ENCODE peak calls at places on chromosome 10, in five cellular contexts. One of them, this sample, is unnamed.

GRCh38 chr10:132526676-132527075 is 10.9 kb upstream of the INPP5A start:
- DNase-seq in astrocyte: peak
- DNase-seq in astrocyte of the cerebellum: no peak
- DNase-seq in left lung: peak
- DNase-seq in neural progenitor cell: no peak
- DNase-seq in this sample: no peak

GRCh38 chr10:21525367-21526183 is at the start of gene SKIDA1:
- DNase-seq in astrocyte: peak
- DNase-seq in neural progenitor cell: peak
- DNase-seq in left lung: peak
- DNase-seq in astrocyte of the cerebellum: no peak
- DNase-seq in this sample: peak

GRCh38 chr10:44479306-44479705 is 94.4 kb upstream of the CXCL12 start:
- DNase-seq in astrocyte of the cerebellum: no peak
- DNase-seq in left lung: no peak
- DNase-seq in astrocyte: no peak
- DNase-seq in neural progenitor cell: no peak
- DNase-seq in this sample: no peak

GRCh38 chr10:27285093-27285492 is 44.5 kb upstream of the ACBD5 start:
- DNase-seq in astrocyte of the cerebellum: no peak
- DNase-seq in neural progenitor cell: peak
- DNase-seq in astrocyte: peak
- DNase-seq in left lung: no peak
- DNase-seq in this sample: no peak

GRCh38 chr10:102652170-102652926 is 8.1 kb downstream of the TRIM8 start:
- DNase-seq in neural progenitor cell: no peak
- DNase-seq in left lung: no peak
- DNase-seq in astrocyte of the cerebellum: no peak
- DNase-seq in astrocyte: no peak
- DNase-seq in this sample: no peak

GRCh38 chr10:33252324-33252723 is 82.1 kb downstream of the NRP1 start:
- DNase-seq in left lung: no peak
- DNase-seq in neural progenitor cell: no peak
- DNase-seq in astrocyte: no peak
- DNase-seq in astrocyte of the cerebellum: no peak
- DNase-seq in this sample: no peak

GRCh38 chr10:26780793-26781601 is 79.8 kb downstream of the ABI1 start:
- DNase-seq in left lung: no peak
- DNase-seq in neural progenitor cell: no peak
- DNase-seq in astrocyte: peak
- DNase-seq in astrocyte of the cerebellum: peak
- DNase-seq in this sample: no peak

GRCh38 chr10:31263903-31264302 is 55.1 kb upstream of the ZEB1 start:
- DNase-seq in neural progenitor cell: no peak
- DNase-seq in astrocyte of the cerebellum: no peak
- DNase-seq in astrocyte: peak
- DNase-seq in left lung: no peak
- DNase-seq in this sample: no peak

GRCh38 chr10:103843854-103844567 is 11.4 kb downstream of the SH3PXD2A start:
- DNase-seq in astrocyte of the cerebellum: no peak
- DNase-seq in neural progenitor cell: no peak
- DNase-seq in left lung: no peak
- DNase-seq in astrocyte: peak
- DNase-seq in this sample: no peak

GRCh38 chr10:6667679-6668270 is 87.7 kb upstream of the PRKCQ start:
- DNase-seq in neural progenitor cell: peak
- DNase-seq in astrocyte: peak
- DNase-seq in astrocyte of the cerebellum: peak
- DNase-seq in left lung: no peak
- DNase-seq in this sample: no peak

GRCh38 chr10:46268076-46268881 is 18.5 kb upstream of the ANTXRL start:
- DNase-seq in astrocyte of the cerebellum: no peak
- DNase-seq in astrocyte: no peak
- DNase-seq in neural progenitor cell: no peak
- DNase-seq in left lung: no peak
- DNase-seq in this sample: no peak

GRCh38 chr10:86346169-86346793 is 20.3 kb downstream of the GRID1 start:
- DNase-seq in astrocyte: no peak
- DNase-seq in neural progenitor cell: peak
- DNase-seq in left lung: peak
- DNase-seq in astrocyte of the cerebellum: no peak
- DNase-seq in this sample: peak

GRCh38 chr10:97543025-97543546 is 29.5 kb upstream of the ANKRD2 start:
- DNase-seq in astrocyte of the cerebellum: peak
- DNase-seq in neural progenitor cell: no peak
- DNase-seq in left lung: peak
- DNase-seq in astrocyte: peak
- DNase-seq in this sample: no peak

GRCh38 chr10:90592903-90593302 is 264.9 kb downstream of the HTR7 start:
- DNase-seq in astrocyte of the cerebellum: peak
- DNase-seq in astrocyte: peak
- DNase-seq in neural progenitor cell: peak
- DNase-seq in left lung: no peak
- DNase-seq in this sample: no peak

GRCh38 chr10:132847856-132848255 is 61.9 kb upstream of the NKX6-2 start:
- DNase-seq in left lung: peak
- DNase-seq in astrocyte: no peak
- DNase-seq in astrocyte of the cerebellum: no peak
- DNase-seq in neural progenitor cell: no peak
- DNase-seq in this sample: no peak

GRCh38 chr10:94602729-94603515 is 57.3 kb downstream of the HELLS start:
- DNase-seq in neural progenitor cell: no peak
- DNase-seq in left lung: no peak
- DNase-seq in astrocyte of the cerebellum: no peak
- DNase-seq in astrocyte: no peak
- DNase-seq in this sample: no peak

GRCh38 chr10:131848741-131849590 is 51.8 kb upstream of the PPP2R2D start:
- DNase-seq in astrocyte of the cerebellum: no peak
- DNase-seq in left lung: peak
- DNase-seq in astrocyte: no peak
- DNase-seq in neural progenitor cell: no peak
- DNase-seq in this sample: no peak

GRCh38 chr10:21720090-21720489 is 186.1 kb downstream of the MLLT10 start:
- DNase-seq in left lung: no peak
- DNase-seq in neural progenitor cell: peak
- DNase-seq in astrocyte: peak
- DNase-seq in astrocyte of the cerebellum: no peak
- DNase-seq in this sample: no peak

GRCh38 chr10:26810435-26811026 is 50.2 kb downstream of the ABI1 start:
- DNase-seq in left lung: no peak
- DNase-seq in astrocyte: no peak
- DNase-seq in astrocyte of the cerebellum: no peak
- DNase-seq in neural progenitor cell: no peak
- DNase-seq in this sample: no peak

GRCh38 chr10:65900271-65900670 is 1025.6 kb upstream of the LRRTM3 start:
- DNase-seq in astrocyte of the cerebellum: no peak
- DNase-seq in left lung: no peak
- DNase-seq in neural progenitor cell: no peak
- DNase-seq in astrocyte: no peak
- DNase-seq in this sample: no peak

GRCh38 chr10:35027567-35027966 is 62.6 kb downstream of the CUL2 start:
- DNase-seq in astrocyte: peak
- DNase-seq in neural progenitor cell: no peak
- DNase-seq in astrocyte of the cerebellum: no peak
- DNase-seq in left lung: no peak
- DNase-seq in this sample: no peak

GRCh38 chr10:113477451-113477850 is 75.4 kb upstream of the HABP2 start:
- DNase-seq in astrocyte of the cerebellum: no peak
- DNase-seq in left lung: no peak
- DNase-seq in astrocyte: no peak
- DNase-seq in neural progenitor cell: no peak
- DNase-seq in this sample: no peak

GRCh38 chr10:70164179-70164578 is 6.1 kb downstream of the SAR1A start:
- DNase-seq in neural progenitor cell: no peak
- DNase-seq in astrocyte: no peak
- DNase-seq in left lung: no peak
- DNase-seq in astrocyte of the cerebellum: no peak
- DNase-seq in this sample: no peak

GRCh38 chr10:85791846-85792532 is 574.6 kb downstream of the GRID1 start:
- DNase-seq in astrocyte: no peak
- DNase-seq in left lung: no peak
- DNase-seq in astrocyte of the cerebellum: no peak
- DNase-seq in neural progenitor cell: peak
- DNase-seq in this sample: no peak

GRCh38 chr10:131817866-131818509 is 82.8 kb upstream of the PPP2R2D start:
- DNase-seq in astrocyte: no peak
- DNase-seq in neural progenitor cell: no peak
- DNase-seq in astrocyte of the cerebellum: no peak
- DNase-seq in left lung: no peak
- DNase-seq in this sample: no peak

DNA sequence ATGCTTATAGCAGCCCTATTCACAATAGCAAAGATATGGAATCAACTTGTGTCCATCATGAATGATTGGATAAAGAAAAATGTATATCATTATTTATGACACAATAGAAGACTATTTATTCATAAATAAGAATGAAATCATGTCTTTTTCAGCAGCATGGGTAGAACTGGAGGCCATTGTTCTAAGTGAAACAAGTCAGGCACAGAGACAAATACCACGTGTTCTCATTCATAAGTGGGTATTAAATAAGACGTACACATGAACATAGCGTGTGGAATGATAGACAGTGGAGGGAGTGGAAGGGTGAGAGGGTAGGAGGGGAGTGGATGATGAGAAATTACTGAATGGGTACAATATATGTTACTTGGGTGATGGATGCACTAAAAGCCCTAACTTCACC is 762.4 kb downstream of the REEP3 start:
- DNase-seq in neural progenitor cell: no peak
- DNase-seq in astrocyte: no peak
- DNase-seq in astrocyte of the cerebellum: no peak
- DNase-seq in left lung: no peak
- DNase-seq in this sample: no peak
- TF ChIP-seq CTCF in neural progenitor cell: no peak
- TF ChIP-seq CTCF in astrocyte: no peak
- TF ChIP-seq CTCF in astrocyte of the cerebellum: no peak
- TF ChIP-seq CTCF in left lung: no peak
- TF ChIP-seq CTCF in this sample: no peak

DNA sequence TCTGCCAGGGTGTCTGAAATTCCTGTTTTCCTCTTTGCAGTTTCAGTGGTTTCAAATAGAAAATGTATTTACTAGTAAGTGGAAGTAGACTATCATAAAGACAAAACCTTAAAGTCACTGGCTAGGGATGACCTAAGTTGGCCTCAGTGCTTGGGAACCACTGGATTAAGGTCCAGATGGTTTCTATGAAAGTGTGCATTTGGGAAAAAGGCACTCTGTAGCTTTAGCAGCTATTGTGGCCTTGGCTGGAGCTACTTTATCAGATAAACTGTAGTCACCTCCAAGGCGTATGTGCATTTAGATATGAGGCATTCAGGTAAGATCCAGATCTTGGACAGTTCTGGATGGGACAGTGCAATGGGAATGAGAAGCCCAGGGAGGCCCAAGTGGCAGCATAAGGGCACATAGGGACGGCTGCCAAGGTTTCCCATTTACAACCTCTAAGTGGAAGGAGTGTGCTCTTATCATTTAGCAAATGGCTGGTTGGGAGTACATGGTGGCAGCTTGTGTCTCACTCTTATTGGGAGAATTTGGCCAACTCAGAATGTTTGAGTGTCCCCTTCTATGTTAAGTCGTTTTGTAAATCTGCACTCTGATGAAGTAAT is 185.6 kb downstream of the LRMDA start:
- DNase-seq in astrocyte: no peak
- DNase-seq in neural progenitor cell: no peak
- DNase-seq in left lung: no peak
- DNase-seq in astrocyte of the cerebellum: no peak
- DNase-seq in this sample: no peak
- TF ChIP-seq CTCF in astrocyte: no peak
- TF ChIP-seq CTCF in neural progenitor cell: no peak
- TF ChIP-seq CTCF in left lung: no peak
- TF ChIP-seq CTCF in astrocyte of the cerebellum: no peak
- TF ChIP-seq CTCF in this sample: no peak

GRCh38 chr10:68796609-68797008 is 30.7 kb upstream of the STOX1 start:
- DNase-seq in neural progenitor cell: no peak
- DNase-seq in astrocyte: peak
- DNase-seq in astrocyte of the cerebellum: no peak
- DNase-seq in left lung: no peak
- DNase-seq in this sample: no peak

GRCh38 chr10:68790476-68790875 is 36.9 kb upstream of the STOX1 start:
- DNase-seq in astrocyte: no peak
- DNase-seq in astrocyte of the cerebellum: no peak
- DNase-seq in neural progenitor cell: no peak
- DNase-seq in left lung: no peak
- DNase-seq in this sample: no peak

GRCh38 chr10:68795886-68796532 is 31.3 kb upstream of the STOX1 start:
- DNase-seq in left lung: no peak
- DNase-seq in neural progenitor cell: no peak
- DNase-seq in astrocyte of the cerebellum: no peak
- DNase-seq in astrocyte: no peak
- DNase-seq in this sample: no peak

GRCh38 chr10:68787813-68788212 is 39.5 kb upstream of the STOX1 start:
- DNase-seq in neural progenitor cell: no peak
- DNase-seq in left lung: no peak
- DNase-seq in astrocyte of the cerebellum: no peak
- DNase-seq in astrocyte: no peak
- DNase-seq in this sample: no peak

DNA sequence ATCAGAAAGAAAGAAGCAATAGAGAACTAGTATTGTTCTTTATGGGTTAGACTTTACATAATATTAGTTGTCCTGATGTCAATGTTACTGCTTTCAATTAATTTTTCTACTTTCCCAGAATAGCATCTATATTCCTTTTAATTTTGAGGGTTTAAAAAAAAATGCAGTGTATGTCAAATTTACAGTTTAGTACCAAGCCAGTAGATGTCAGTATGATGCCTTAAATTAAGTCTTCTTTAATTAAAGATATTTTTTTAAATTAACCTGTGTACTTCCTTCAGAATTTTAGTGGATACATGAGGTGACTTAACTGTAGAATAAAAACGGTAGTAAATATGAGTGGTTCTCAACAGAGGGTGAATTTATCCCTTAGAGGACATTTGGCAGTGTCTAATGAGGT is 35.2 kb upstream of the STOX1 start:
- DNase-seq in left lung: no peak
- DNase-seq in astrocyte of the cerebellum: no peak
- DNase-seq in astrocyte: no peak
- DNase-seq in neural progenitor cell: no peak
- DNase-seq in this sample: no peak
- TF ChIP-seq CTCF in left lung: no peak
- TF ChIP-seq CTCF in astrocyte of the cerebellum: no peak
- TF ChIP-seq CTCF in astrocyte: peak
- TF ChIP-seq CTCF in neural progenitor cell: peak
- TF ChIP-seq CTCF in this sample: no peak

GRCh38 chr10:49369216-49370162 is 26.4 kb downstream of the DRGX start:
- DNase-seq in astrocyte: peak
- DNase-seq in neural progenitor cell: no peak
- DNase-seq in left lung: peak
- DNase-seq in astrocyte of the cerebellum: peak
- DNase-seq in this sample: no peak

GRCh38 chr10:49366460-49366859 is 29.4 kb downstream of the DRGX start:
- DNase-seq in neural progenitor cell: no peak
- DNase-seq in astrocyte of the cerebellum: no peak
- DNase-seq in left lung: no peak
- DNase-seq in astrocyte: no peak
- DNase-seq in this sample: no peak

GRCh38 chr10:49365675-49366415 is 30.0 kb downstream of the DRGX start:
- DNase-seq in left lung: no peak
- DNase-seq in astrocyte: no peak
- DNase-seq in astrocyte of the cerebellum: no peak
- DNase-seq in neural progenitor cell: peak
- DNase-seq in this sample: no peak

GRCh38 chr10:49368256-49368655 is 27.6 kb downstream of the DRGX start:
- DNase-seq in neural progenitor cell: no peak
- DNase-seq in left lung: no peak
- DNase-seq in astrocyte: no peak
- DNase-seq in astrocyte of the cerebellum: no peak
- DNase-seq in this sample: no peak

GRCh38 chr10:49367600-49367999 is 28.3 kb downstream of the DRGX start:
- DNase-seq in neural progenitor cell: no peak
- DNase-seq in astrocyte: no peak
- DNase-seq in astrocyte of the cerebellum: no peak
- DNase-seq in left lung: no peak
- DNase-seq in this sample: no peak
- TF ChIP-seq CTCF in neural progenitor cell: no peak
- TF ChIP-seq CTCF in astrocyte: no peak
- TF ChIP-seq CTCF in astrocyte of the cerebellum: no peak
- TF ChIP-seq CTCF in left lung: no peak
- TF ChIP-seq CTCF in this sample: no peak

This sample was measured in activated B cell treated with CpG ODN at 0.5 μM for 24 hours.